ENCODE peak calls at places on chromosomes 2 and 18, in nine cellular contexts. F is IMR-90, A is left ventricle myocardium inferior, P is HFFc6, I is foreskin fibroblast, S is cardiac fibroblast, N is K562, U is thoracic aorta, B is psoas muscle. Q is an unnamed sample.

GRCh38 chr2:64018715-64019082 is 529 bp downstream of the VPS54 start:
- DNase-seq in F (no peak), S (peak), N (peak), I (peak), A (peak), B (no peak), P (no peak), U (no peak), Q (no peak)

GRCh38 chr2:148813603-148814065 is 61.4 kb upstream of the KIF5C start:
- DNase-seq in S (no peak), I (no peak), F (no peak), B (no peak), A (no peak), U (no peak), P (no peak), N (peak), Q (peak)

GRCh38 chr18:56127322-56128099 is 510.9 kb downstream of the TXNL1 start:
- DNase-seq in P (no peak), I (no peak), F (no peak), A (no peak), U (no peak), B (no peak), N (no peak), S (peak), Q (no peak)

GRCh38 chr2:23411752-23412431 is 26.9 kb downstream of the KLHL29 start:
- DNase-seq in N (no peak), A (no peak), P (peak), S (peak), I (peak), F (peak), B (no peak), U (no peak), Q (peak)

GRCh38 chr2:43021791-43022500 is 204.5 kb downstream of the ZFP36L2 start:
- DNase-seq in U (no peak), A (no peak), P (no peak), F (no peak), I (no peak), S (no peak), B (peak), N (peak), Q (no peak)

GRCh38 chr2:239927424-239927981 is 97.6 kb downstream of the NDUFA10 start:
- DNase-seq in U (no peak), N (peak), A (peak), B (peak), S (peak), F (peak), P (peak), I (peak), Q (peak)

GRCh38 chr2:239826376-239826775 is 198.8 kb downstream of the NDUFA10 start:
- DNase-seq in S (no peak), B (no peak), P (no peak), U (no peak), F (no peak), N (no peak), I (no peak), A (no peak), Q (no peak)

GRCh38 chr2:9813312-9814128 is 29.8 kb upstream of the TAF1B start:
- DNase-seq in N (peak), P (no peak), U (peak), F (peak), A (peak), I (no peak), B (peak), S (peak), Q (peak)

GRCh38 chr18:23619388-23619873 is 33.1 kb upstream of the NPC1 start:
- DNase-seq in F (no peak), S (peak), B (peak), P (no peak), A (peak), N (no peak), U (no peak), I (no peak), Q (no peak)

GRCh38 chr2:64354857-64355680 is 98.9 kb upstream of the LGALSL start:
- DNase-seq in P (peak), F (peak), B (no peak), A (no peak), S (peak), N (peak), I (peak), U (no peak), Q (peak)

GRCh38 chr2:109612991-109613921 is 510 bp downstream of the SEPTIN10 start:
- DNase-seq in F (peak), P (peak), A (peak), I (peak), U (no peak), B (peak), S (peak), N (no peak), Q (peak)

GRCh38 chr18:36638224-36638623 is 190.6 kb downstream of the TPGS2 start:
- DNase-seq in S (no peak), F (no peak), P (no peak), N (no peak), B (no peak), I (no peak), U (no peak), A (no peak), Q (no peak)

GRCh38 chr18:67733094-67733493 is 216.6 kb upstream of the DSEL start:
- DNase-seq in A (no peak), P (peak), I (peak), S (peak), U (no peak), N (no peak), F (peak), B (no peak), Q (peak)

GRCh38 chr18:32287249-32287648 is 97.4 kb downstream of the MEP1B start:
- DNase-seq in P (no peak), S (no peak), B (no peak), A (no peak), U (peak), N (no peak), F (no peak), I (no peak), Q (no peak)

GRCh38 chr18:44715841-44716240 is 35.2 kb downstream of the SETBP1 start:
- DNase-seq in P (no peak), B (no peak), N (no peak), U (no peak), I (no peak), A (no peak), S (no peak), F (no peak), Q (no peak)

GRCh38 chr18:44723973-44724778 is 43.5 kb downstream of the SETBP1 start:
- DNase-seq in I (no peak), N (peak), F (no peak), A (no peak), S (peak), B (no peak), U (no peak), P (no peak), Q (no peak)

GRCh38 chr2:172253190-172254052 is 150.7 kb upstream of the DLX2 start:
- DNase-seq in I (peak), N (peak), B (peak), S (peak), A (no peak), U (peak), P (peak), F (peak), Q (peak)

GRCh38 chr2:27398962-27399361 is 10.4 kb downstream of the PPM1G start:
- DNase-seq in P (no peak), I (no peak), U (no peak), S (no peak), A (no peak), N (no peak), F (no peak), B (no peak), Q (no peak)

GRCh38 chr2:70834106-70834505 is 1.5 kb downstream of the CD207 start:
- DNase-seq in B (no peak), S (no peak), I (no peak), U (no peak), F (no peak), N (no peak), P (no peak), A (no peak), Q (no peak)

GRCh38 chr2:187581125-187581896 is 27.1 kb upstream of the TFPI start:
- DNase-seq in N (peak), I (peak), U (no peak), P (peak), B (no peak), F (peak), S (peak), A (no peak), Q (peak)

DNA sequence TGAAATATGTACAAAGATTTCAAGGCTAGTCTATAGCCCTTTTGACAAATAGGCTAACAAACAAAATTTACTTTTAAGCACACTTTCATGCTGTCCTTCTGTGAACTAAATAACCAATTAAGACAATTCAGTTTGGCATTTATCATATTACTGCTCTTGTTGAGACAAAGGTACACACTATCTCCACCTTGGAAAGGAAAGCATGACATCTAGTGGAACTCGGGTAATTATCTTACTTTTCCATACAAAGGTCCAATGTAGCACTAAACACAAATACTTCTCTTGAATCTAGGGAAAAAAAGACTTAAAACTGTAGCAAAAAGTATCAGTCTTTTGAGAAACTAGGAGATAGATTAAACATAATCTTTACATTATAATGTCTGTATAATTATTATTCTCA is 125.0 kb upstream of the CD226 start:
- DNase-seq in A (no peak), B (no peak), U (no peak), I (peak), N (no peak), S (peak), F (peak), P (no peak), Q (peak)
- TF ChIP-seq CTCF in A (peak), B (no peak), U (no peak), I (no peak), N (no peak), S (peak), F (peak), P (peak), Q (peak)

DNA sequence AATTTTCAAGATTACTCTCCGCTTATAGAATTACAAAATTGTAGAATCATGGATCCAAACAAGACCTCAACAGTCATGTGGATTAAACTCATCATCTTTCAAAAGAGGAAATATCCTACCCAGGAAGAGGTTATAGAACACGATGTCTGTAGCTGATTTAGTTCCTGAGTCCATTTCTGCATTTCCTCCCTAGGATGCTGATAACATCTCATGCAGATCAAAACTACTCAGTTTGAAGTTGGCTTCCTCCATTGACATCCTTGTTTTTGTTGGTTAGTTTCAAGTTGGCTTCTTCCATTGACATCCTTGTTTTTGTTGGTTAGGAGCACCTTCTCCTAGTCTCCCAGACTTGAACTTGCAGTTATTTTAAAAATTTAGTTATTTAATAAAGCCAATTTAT is 147.5 kb downstream of the PARD3B start:
- DNase-seq in I (no peak), A (no peak), N (no peak), U (no peak), P (no peak), F (no peak), S (no peak), B (no peak), Q (no peak)
- TF ChIP-seq CTCF in I (no peak), A (no peak), N (no peak), U (no peak), P (no peak), F (no peak), S (no peak), B (no peak), Q (no peak)

GRCh38 chr2:176383836-176384442 is 114.7 kb downstream of the MTX2 start:
- DNase-seq in U (no peak), F (no peak), I (no peak), B (no peak), N (no peak), P (no peak), S (no peak), A (no peak), Q (no peak)

GRCh38 chr2:176388886-176389285 is 119.6 kb downstream of the MTX2 start:
- DNase-seq in P (no peak), N (no peak), F (no peak), B (no peak), I (no peak), A (no peak), U (no peak), S (no peak), Q (peak)

GRCh38 chr2:176383100-176383499 is 113.9 kb downstream of the MTX2 start:
- DNase-seq in B (no peak), A (no peak), I (no peak), S (no peak), P (no peak), N (no peak), U (no peak), F (no peak), Q (no peak)

GRCh38 chr2:176385219-176385618 is 116.0 kb downstream of the MTX2 start:
- DNase-seq in N (no peak), I (no peak), A (no peak), F (no peak), P (no peak), U (no peak), B (no peak), S (no peak), Q (no peak)

GRCh38 chr2:176385838-176386237 is 116.6 kb downstream of the MTX2 start:
- DNase-seq in U (no peak), F (no peak), N (no peak), S (no peak), P (no peak), A (no peak), I (no peak), B (no peak), Q (no peak)
- TF ChIP-seq CTCF in U (no peak), F (no peak), N (peak), S (no peak), P (no peak), A (no peak), I (no peak), B (no peak), Q (no peak)

DNA sequence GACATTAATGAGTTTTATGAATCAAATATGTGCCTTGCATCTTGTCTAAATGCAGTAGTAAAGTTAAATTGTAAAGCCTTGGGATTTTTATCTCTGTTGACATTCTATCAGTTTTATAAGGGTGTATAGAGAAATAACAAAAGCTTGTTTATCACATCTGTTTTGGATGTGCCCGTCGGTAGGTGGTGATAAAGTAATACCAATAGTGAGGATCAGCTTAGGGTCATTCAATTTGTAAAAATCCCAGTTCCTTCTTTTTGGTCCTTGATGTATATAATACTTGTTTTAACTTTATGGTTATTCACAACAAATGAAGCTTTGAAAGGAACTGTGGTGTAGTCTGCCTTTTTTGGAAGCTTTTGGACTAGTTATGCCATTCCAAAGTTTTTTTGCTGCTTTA is 12.6 kb downstream of the UBE2E3 start:
- DNase-seq in A (no peak), F (no peak), S (no peak), P (no peak), I (no peak), B (no peak), U (no peak), N (no peak), Q (no peak)
- TF ChIP-seq CTCF in A (no peak), F (no peak), S (no peak), P (peak), I (no peak), B (no peak), U (no peak), N (no peak), Q (no peak)

GRCh38 chr2:69682525-69682924 is 39.0 kb upstream of the AAK1 start:
- DNase-seq in F (no peak), I (no peak), S (no peak), P (no peak), B (no peak), A (no peak), N (no peak), U (no peak), Q (no peak)
- TF ChIP-seq CTCF in F (no peak), I (no peak), S (no peak), P (no peak), B (no peak), A (no peak), N (no peak), U (no peak), Q (no peak)

GRCh38 chr2:68751397-68752339 is 17.1 kb downstream of the ARHGAP25 start:
- DNase-seq in I (peak), U (peak), F (peak), S (peak), B (peak), A (peak), N (peak), P (peak), Q (peak)
- TF ChIP-seq CTCF in I (peak), U (peak), F (peak), S (peak), B (peak), A (peak), N (peak), P (peak), Q (peak)

GRCh38 chr2:231709981-231710750 is 1.8 kb downstream of the PTMA start:
- DNase-seq in B (peak), P (peak), N (peak), A (peak), F (peak), U (no peak), I (peak), S (peak), Q (peak)

GRCh38 chr2:231707625-231708049 is 688 bp upstream of the PTMA start:
- DNase-seq in P (no peak), A (peak), S (peak), N (no peak), B (no peak), U (no peak), F (no peak), I (no peak), Q (peak)

GRCh38 chr2:231709636-231709980 is 1.3 kb downstream of the PTMA start:
- DNase-seq in N (peak), P (no peak), A (peak), S (no peak), B (peak), F (no peak), U (no peak), I (no peak), Q (peak)

GRCh38 chr2:231708050-231708772 is at the start of gene PTMA:
- DNase-seq in A (peak), S (peak), B (peak), F (peak), P (peak), U (peak), I (peak), N (peak), Q (peak)

DNA sequence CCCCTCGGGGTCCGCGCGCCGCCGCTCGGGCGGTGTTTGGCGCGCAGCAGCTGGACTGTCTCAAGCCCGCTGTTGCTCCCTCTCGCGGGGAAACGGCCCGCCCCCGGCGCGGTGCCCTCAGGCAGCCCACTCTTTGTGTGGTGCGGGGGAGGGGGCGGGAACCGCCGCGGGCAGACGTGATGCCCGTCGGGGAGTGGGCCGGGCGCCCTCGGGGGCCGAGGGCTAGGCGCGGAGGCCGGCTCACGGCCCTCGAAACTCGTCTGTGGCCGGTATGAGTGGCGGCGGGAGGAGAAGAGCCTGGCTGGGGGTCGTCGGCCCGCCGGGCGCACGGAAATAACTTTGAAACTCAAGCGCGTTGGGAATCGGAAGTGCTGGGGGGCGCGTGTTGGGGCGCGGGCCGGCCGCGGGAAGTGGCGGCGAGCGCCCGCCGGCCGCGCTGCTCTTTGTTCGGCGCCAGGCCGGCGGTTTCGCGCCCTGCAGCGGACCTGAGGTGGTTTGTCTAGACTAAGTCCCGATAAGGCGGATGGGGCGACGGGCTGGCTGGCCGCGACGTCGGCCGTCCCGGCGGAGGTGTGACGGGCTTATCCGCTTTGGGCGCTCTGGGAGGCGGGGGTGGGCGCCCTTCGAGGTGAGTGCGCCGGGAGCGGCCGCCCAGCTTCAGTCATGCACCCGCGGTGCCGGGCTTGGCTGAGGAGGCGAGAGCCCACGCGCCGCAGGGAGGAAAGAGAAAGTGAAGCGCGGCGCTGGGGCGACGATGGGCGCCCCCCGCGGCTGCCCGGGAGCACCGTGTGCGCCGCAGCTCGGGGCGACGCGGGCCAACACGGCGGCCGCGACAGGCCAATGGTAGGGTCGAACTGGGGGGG is 679 bp downstream of the PTMA start:
- DNase-seq in F (peak), S (peak), B (peak), N (peak), P (no peak), U (no peak), A (peak), I (no peak), Q (no peak)
- TF ChIP-seq CTCF in F (peak), S (no peak), B (no peak), N (no peak), P (peak), U (peak), A (peak), I (peak), Q (no peak)

GRCh38 chr2:143581989-143582719 is 452.9 kb downstream of the ARHGAP15 start:
- DNase-seq in B (no peak), A (no peak), U (no peak), S (peak), I (peak), N (no peak), F (peak), P (no peak), Q (peak)
- TF ChIP-seq CTCF in B (no peak), A (peak), U (no peak), S (peak), I (peak), N (peak), F (peak), P (peak), Q (peak)

GRCh38 chr2:24544456-24545115 is 53.5 kb downstream of the NCOA1 start:
- DNase-seq in U (no peak), N (no peak), I (no peak), P (no peak), S (no peak), A (no peak), B (no peak), F (no peak), Q (no peak)

GRCh38 chr2:24540011-24540477 is 49.0 kb downstream of the NCOA1 start:
- DNase-seq in F (no peak), I (no peak), P (no peak), B (no peak), N (no peak), U (no peak), S (no peak), A (no peak), Q (no peak)

GRCh38 chr2:24546668-24547067 is 55.6 kb downstream of the NCOA1 start:
- DNase-seq in B (no peak), S (no peak), F (no peak), A (no peak), U (no peak), P (no peak), I (no peak), N (no peak), Q (no peak)

GRCh38 chr2:24542269-24542872 is 51.3 kb downstream of the NCOA1 start:
- DNase-seq in S (no peak), U (no peak), P (no peak), F (no peak), B (no peak), I (no peak), N (no peak), A (no peak), Q (no peak)

GRCh38 chr2:24543252-24543651 is 52.2 kb downstream of the NCOA1 start:
- DNase-seq in N (no peak), A (no peak), U (no peak), B (no peak), I (no peak), F (no peak), P (no peak), S (no peak), Q (no peak)
- TF ChIP-seq CTCF in N (peak), A (peak), U (no peak), B (peak), I (no peak), F (no peak), P (peak), S (peak), Q (no peak)

GRCh38 chr2:235055891-235056516 is 104.2 kb downstream of the SH3BP4 start:
- DNase-seq in B (no peak), P (no peak), N (peak), U (no peak), A (no peak), S (peak), F (no peak), I (no peak), Q (peak)
- TF ChIP-seq CTCF in B (peak), P (peak), N (peak), U (peak), A (peak), S (peak), F (peak), I (peak), Q (peak)